ENCODE peak calls at places on chromosomes 5 and 9, in six cellular contexts. L is astrocyte of the spinal cord, B is neural crest cell, J is kidney epithelial cell, I is activated B cell treated with CpG ODN at 0.5 μM for 24 hours, Y is cardiac fibroblast. N is an unnamed sample.
A peak's percentile ranks its signal among the peaks of the same experiment; 100 is the strongest.

GRCh38 chr9:85900504-85901201 is 40.3 kb upstream of the NAA35 start:
- DNase-seq in I (no peak), B (peak; percentile 38), J (no peak), L (peak; percentile 29), Y (peak; percentile 60), N (no peak)

GRCh38 chr5:148998174-148998797 is 64.6 kb downstream of the SH3TC2 start:
- DNase-seq in L (peak; percentile 75), Y (peak; percentile 76), B (peak; percentile 13), J (no peak), I (no peak), N (peak; percentile 77)

GRCh38 chr9:114516913-114517312 is 11.6 kb upstream of the WHRN start:
- DNase-seq in B (no peak), L (peak; percentile 80), Y (peak; percentile 13), J (no peak), I (no peak), N (peak; percentile 56)

GRCh38 chr5:114367029-114367428 is 5.2 kb downstream of the KCNN2 start:
- DNase-seq in B (no peak), I (no peak), L (no peak), Y (peak; percentile 4), J (no peak), N (peak; percentile 22)

GRCh38 chr9:133370680-133371079 is 5.2 kb downstream of the SURF4 start:
- DNase-seq in I (no peak), Y (no peak), J (no peak), L (no peak), B (no peak), N (no peak)

GRCh38 chr5:19496056-19496455 is 491.9 kb downstream of the CDH18 start:
- DNase-seq in L (peak; percentile 2), B (no peak), Y (no peak), I (no peak), J (no peak), N (peak; percentile 19)

GRCh38 chr5:116273458-116274242 is 188.8 kb downstream of the COMMD10 start:
- DNase-seq in B (no peak), L (no peak), Y (peak; percentile 3), J (peak; percentile 70), I (no peak), N (no peak)

GRCh38 chr9:79134654-79135053 is 437.1 kb upstream of the TLE4 start:
- DNase-seq in Y (peak; percentile 8), B (no peak), J (no peak), L (peak; percentile 6), I (no peak), N (no peak)

GRCh38 chr5:149381261-149381985 is 2.3 kb upstream of the IL17B start:
- DNase-seq in J (no peak), I (no peak), Y (no peak), L (no peak), B (no peak), N (no peak)

GRCh38 chr5:42807722-42808447 is 3.8 kb downstream of the SELENOP start:
- DNase-seq in I (no peak), B (no peak), J (no peak), Y (no peak), L (no peak), N (no peak)
- TF ChIP-seq CTCF in I (no peak), B (no peak), J (no peak), Y (no peak), L (no peak), N (peak; percentile 14)

DNA sequence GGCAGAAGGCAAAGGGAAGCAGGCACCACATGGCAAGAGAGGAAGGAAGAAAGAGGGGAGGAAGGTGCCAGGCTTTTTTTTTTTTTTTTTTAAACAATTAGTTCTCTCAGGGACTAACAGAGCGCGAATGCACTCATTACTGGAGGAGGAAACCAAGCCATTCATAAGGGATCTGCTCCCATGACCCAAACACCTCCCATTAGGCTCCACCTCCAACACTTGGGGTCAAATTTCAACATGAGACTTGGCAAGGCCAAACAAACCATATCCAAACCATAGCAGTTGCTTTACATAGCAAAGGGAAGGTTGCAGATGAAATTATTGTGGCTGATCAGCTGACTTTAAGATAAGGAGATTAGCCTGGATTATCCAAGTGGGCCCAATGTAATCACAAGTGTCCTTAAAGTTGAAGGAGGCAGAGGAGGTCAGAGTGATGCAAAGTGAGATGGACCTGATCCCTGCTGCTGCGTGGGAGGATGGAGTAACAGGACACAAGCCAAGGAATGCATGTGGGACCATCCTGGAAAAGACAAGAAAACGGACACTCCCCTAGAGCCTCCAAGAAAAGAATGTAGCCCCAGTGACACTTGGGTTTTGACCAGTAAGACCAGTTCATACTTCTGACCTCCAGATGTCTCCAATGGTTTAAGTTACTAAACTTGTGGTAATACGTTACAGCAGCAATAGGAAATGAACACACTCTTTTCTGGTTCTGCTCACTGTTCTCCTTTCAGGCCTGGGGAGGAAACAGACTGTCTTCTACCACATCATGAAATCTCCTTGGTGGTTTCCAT is 167.3 kb downstream of the GNAQ start:
- DNase-seq in I (no peak), J (no peak), B (no peak), L (no peak), Y (peak; percentile 86), N (no peak)
- TF ChIP-seq CTCF in I (no peak), J (no peak), B (no peak), L (no peak), Y (no peak), N (no peak)

GRCh38 chr5:14577964-14578363 is 3.6 kb upstream of the OTULINL start:
- DNase-seq in B (no peak), Y (no peak), J (no peak), L (no peak), I (no peak), N (no peak)
- TF ChIP-seq CTCF in B (no peak), Y (no peak), J (no peak), L (no peak), I (no peak), N (no peak)

DNA sequence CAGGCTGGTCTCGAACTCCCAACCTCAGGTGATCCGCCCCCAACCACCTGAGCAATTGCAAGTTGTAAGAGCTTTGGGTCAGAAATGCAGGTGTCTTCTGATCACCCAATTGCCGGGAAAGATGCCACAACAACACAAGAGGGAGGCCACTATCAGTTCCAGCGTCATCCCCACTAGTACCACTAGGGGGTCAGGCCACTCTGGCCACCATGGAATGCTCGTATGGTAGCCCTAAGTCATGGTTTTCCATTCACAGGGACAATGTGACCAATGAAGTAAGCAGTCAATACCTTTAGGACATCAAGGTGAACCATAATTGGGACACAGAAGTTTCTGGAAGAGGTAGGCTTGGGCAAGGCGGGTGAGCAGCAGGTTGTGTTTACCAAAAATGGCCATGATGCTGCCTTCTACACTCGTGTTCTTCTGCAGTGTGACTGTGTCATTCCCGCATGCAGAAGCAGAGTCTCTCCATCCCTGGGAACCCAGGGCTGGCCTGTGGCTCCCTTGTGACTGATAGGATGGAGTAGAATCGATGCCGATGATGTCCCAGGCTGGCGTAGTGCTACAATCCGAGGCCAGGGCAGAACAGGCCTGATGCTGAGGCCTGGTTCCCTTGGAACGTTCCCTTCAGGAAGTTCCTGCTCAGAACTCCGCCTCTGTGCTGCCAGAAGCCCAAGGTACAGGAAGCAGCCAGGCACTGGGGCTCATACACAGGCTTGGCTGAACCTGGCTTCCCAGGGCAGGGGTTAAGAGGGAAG is 42.2 kb upstream of the ANKRD33B start:
- DNase-seq in L (no peak), I (no peak), J (no peak), B (peak; percentile 18), Y (no peak), N (no peak)
- TF ChIP-seq CTCF in L (peak; percentile 51), I (no peak), J (peak; percentile 34), B (peak; percentile 55), Y (peak; percentile 63), N (peak; percentile 38)

GRCh38 chr9:17694336-17694735 is 115.5 kb downstream of the SH3GL2 start:
- DNase-seq in I (no peak), Y (no peak), B (no peak), J (no peak), L (no peak), N (no peak)

GRCh38 chr9:17695482-17695881 is 116.6 kb downstream of the SH3GL2 start:
- DNase-seq in J (no peak), I (no peak), B (no peak), L (no peak), Y (no peak), N (no peak)

DNA sequence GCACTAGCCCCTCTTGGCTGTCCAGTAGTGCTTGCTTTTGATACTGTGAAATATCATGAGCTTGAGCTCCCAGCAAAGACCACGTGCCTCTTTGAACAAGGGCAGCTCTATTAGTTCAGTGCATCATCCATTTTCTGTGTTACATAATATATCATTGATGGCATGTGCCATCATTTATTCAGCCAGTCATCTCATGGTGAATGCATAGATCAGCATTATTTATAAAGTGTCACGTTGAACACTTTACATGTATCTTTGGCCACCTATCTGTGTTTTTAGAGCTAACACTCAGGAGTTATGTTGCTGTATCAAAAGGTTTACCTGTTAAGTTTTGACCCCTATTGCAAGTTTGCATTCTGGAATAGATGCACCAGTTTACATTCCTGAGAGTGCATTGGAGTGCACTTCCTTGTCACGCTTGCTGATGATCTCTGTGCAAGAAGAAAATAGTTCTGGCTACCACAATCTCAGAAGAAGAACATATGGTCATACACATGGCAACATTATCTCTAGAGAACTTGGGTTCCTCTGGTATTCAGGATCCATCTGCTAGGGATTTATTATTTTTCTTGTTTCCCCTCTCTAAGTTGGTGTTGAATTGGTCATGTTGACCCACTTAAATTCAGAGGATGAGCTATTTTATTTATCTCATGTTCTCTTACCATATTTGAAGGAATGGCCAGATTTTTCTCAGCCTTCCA is 120.9 kb downstream of the SH3GL2 start:
- DNase-seq in J (no peak), Y (no peak), L (no peak), B (no peak), I (no peak), N (no peak)
- TF ChIP-seq CTCF in J (no peak), Y (no peak), L (no peak), B (no peak), I (no peak), N (no peak)

GRCh38 chr5:153719324-153719723 is 228.9 kb downstream of the GRIA1 start:
- DNase-seq in J (no peak), L (no peak), B (no peak), I (no peak), Y (no peak), N (no peak)
- TF ChIP-seq CTCF in J (no peak), L (no peak), B (no peak), I (no peak), Y (no peak), N (no peak)

GRCh38 chr5:120684749-120685415 is 220.8 kb downstream of the PRR16 start:
- DNase-seq in J (no peak), Y (peak; percentile 15), I (no peak), L (peak; percentile 17), B (no peak), N (no peak)
- TF ChIP-seq CTCF in J (peak; percentile 27), Y (peak; percentile 16), I (no peak), L (peak; percentile 37), B (no peak), N (peak; percentile 7)

GRCh38 chr9:37060821-37061220 is 26.8 kb upstream of the PAX5 start:
- DNase-seq in I (no peak), J (no peak), L (no peak), B (no peak), Y (no peak), N (no peak)
- TF ChIP-seq CTCF in I (no peak), J (no peak), L (no peak), B (no peak), Y (no peak), N (no peak)

DNA sequence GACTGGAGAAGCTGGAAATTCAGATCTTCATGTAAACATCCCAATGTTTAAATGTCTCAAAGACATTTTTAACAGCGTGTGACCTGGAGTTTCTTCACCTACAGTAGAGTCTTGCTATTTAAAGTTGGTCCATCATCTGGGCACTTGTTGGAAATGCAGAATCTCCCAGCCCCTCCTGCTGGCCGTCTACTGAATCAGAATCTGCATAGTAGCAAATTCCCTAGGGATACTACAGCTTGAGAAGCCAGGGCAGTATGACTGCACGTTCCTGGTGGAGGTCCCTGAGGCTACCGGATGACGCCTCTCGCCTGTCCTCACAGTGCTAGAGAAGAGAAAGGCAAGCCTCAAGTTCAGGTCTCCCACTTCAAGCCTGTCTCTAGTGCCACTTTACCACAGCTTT is 15.7 kb downstream of the SAP30L start:
- DNase-seq in I (no peak), Y (peak; percentile 60), J (no peak), L (no peak), B (no peak), N (no peak)
- TF ChIP-seq CTCF in I (no peak), Y (peak; percentile 40), J (peak; percentile 9), L (peak; percentile 48), B (peak; percentile 14), N (peak; percentile 34)